ENCODE peak calls at places on chromosomes 3 and 15, in eight cellular contexts. M is HS-5; O is activated naive CD8-positive, alpha-beta T cell treated with anti-CD3 and anti-CD28 coated beads, Interleukin-2, amount 50 U/mL, for 16 hours; V is activated naive CD4-positive, alpha-beta T cell treated with Interleukin-2 at 50 U/mL for 16 hours; X is IMR-90; K is psoas muscle; S is amygdala; H is uterus. D is an unnamed sample.

GRCh38 chr15:38670142-38671002 is 105.8 kb upstream of the RASGRP1 start:
- DNase-seq in M (no peak), O (no peak), V (peak), X (no peak), K (no peak), S (no peak), H (no peak), D (no peak)

GRCh38 chr3:47394867-47395266 is 14.0 kb downstream of the PTPN23 start:
- DNase-seq in M (no peak), O (no peak), V (no peak), X (peak), K (no peak), S (no peak), H (no peak), D (no peak)

GRCh38 chr15:98734472-98735284 is 86.3 kb downstream of the IGF1R start:
- DNase-seq in M (no peak), O (no peak), V (no peak), X (peak), K (no peak), S (no peak), H (no peak), D (no peak)

GRCh38 chr15:99568548-99569352 is 3.0 kb downstream of the MEF2A start:
- DNase-seq in M (no peak), O (no peak), V (no peak), X (peak), K (no peak), S (no peak), H (no peak), D (no peak)

GRCh38 chr3:14876942-14877341 is 58.2 kb downstream of the FGD5 start:
- DNase-seq in M (no peak), O (no peak), V (no peak), X (no peak), K (peak), S (no peak), H (peak), D (no peak)

GRCh38 chr3:113211370-113212154 is at the start of gene BOC:
- DNase-seq in M (peak), O (no peak), V (no peak), X (peak), K (peak), S (no peak), H (peak), D (no peak)

GRCh38 chr15:31366169-31366734 is 39.6 kb downstream of the KLF13 start:
- DNase-seq in M (no peak), O (no peak), V (no peak), X (no peak), K (peak), S (no peak), H (peak), D (no peak)

GRCh38 chr3:20742903-20743302 is 556.9 kb upstream of the SGO1 start:
- DNase-seq in M (no peak), O (no peak), V (no peak), X (no peak), K (no peak), S (no peak), H (no peak), D (no peak)

GRCh38 chr3:185900228-185900627 is 37.6 kb downstream of the TRA2B start:
- DNase-seq in M (peak), O (no peak), V (no peak), X (peak), K (peak), S (no peak), H (no peak), D (no peak)

GRCh38 chr3:115498421-115498820 is 124.9 kb upstream of the GAP43 start:
- DNase-seq in M (no peak), O (no peak), V (no peak), X (no peak), K (no peak), S (no peak), H (no peak), D (no peak)

GRCh38 chr3:105526349-105527111 is 159.8 kb downstream of the ALCAM start:
- DNase-seq in M (no peak), O (no peak), V (no peak), X (peak), K (no peak), S (no peak), H (no peak), D (no peak)

GRCh38 chr3:121660356-121661171 is at the start of gene HCLS1:
- DNase-seq in M (no peak), O (peak), V (peak), X (no peak), K (peak), S (peak), H (no peak), D (peak)

GRCh38 chr3:165196577-165197561 is 685 bp upstream of the SLITRK3 start:
- DNase-seq in M (no peak), O (no peak), V (no peak), X (no peak), K (peak), S (no peak), H (peak), D (no peak)

GRCh38 chr3:190272747-190273146 is 49.5 kb downstream of the CLDN1 start:
- DNase-seq in M (no peak), O (no peak), V (no peak), X (no peak), K (no peak), S (no peak), H (no peak), D (no peak)

GRCh38 chr3:36763850-36764703 is at the start of gene DCLK3:
- DNase-seq in M (no peak), O (no peak), V (no peak), X (no peak), K (peak), S (no peak), H (no peak), D (no peak)

GRCh38 chr3:50674349-50675178 is at the start of gene DOCK3:
- DNase-seq in M (no peak), O (peak), V (peak), X (peak), K (peak), S (no peak), H (peak), D (no peak)

GRCh38 chr3:194939949-194940770 is 254.5 kb downstream of the FAM43A start:
- DNase-seq in M (no peak), O (no peak), V (no peak), X (no peak), K (no peak), S (no peak), H (no peak), D (no peak)

GRCh38 chr15:88454867-88455810 is 12.0 kb downstream of the MRPL46 start:
- DNase-seq in M (peak), O (no peak), V (peak), X (peak), K (peak), S (no peak), H (peak), D (no peak)

GRCh38 chr15:101539930-101540329 is 50.4 kb upstream of the PCSK6 start:
- DNase-seq in M (no peak), O (no peak), V (no peak), X (no peak), K (no peak), S (no peak), H (no peak), D (no peak)

GRCh38 chr15:57640935-57641682 is 49.4 kb downstream of the MYZAP start:
- DNase-seq in M (no peak), O (no peak), V (no peak), X (peak), K (no peak), S (no peak), H (no peak), D (no peak)

D was measured in activated CD4-positive, CD25-positive, alpha-beta regulatory T cell treated with anti-CD3 and anti-CD28 coated beads, Interleukin-2, amount 50 U/mL, for 16 hours.